ENCODE peak calls at places on chromosomes 7 and 10, in nine cellular contexts. I, Q, L, G, X, R, O, S and J are unnamed samples.

GRCh38 chr7:22943997-22944396 is 69.9 kb downstream of the HYCC1 start:
- DNase-seq in R (no peak), G (peak; percentile 76), O (no peak), I (no peak), L (peak; percentile 22), Q (no peak), S (no peak), X (no peak), J (no peak)

GRCh38 chr7:140390466-140391190 is 7.7 kb downstream of the SLC37A3 start:
- DNase-seq in Q (no peak), I (peak; percentile 67), R (no peak), L (no peak), S (no peak), G (peak; percentile 58), O (peak; percentile 63), X (no peak), J (no peak)

GRCh38 chr10:80357000-80357803 is 621 bp downstream of the DYDC2 start:
- DNase-seq in O (no peak), X (peak; percentile 73), R (no peak), Q (peak; percentile 35), G (no peak), I (no peak), S (peak; percentile 12), L (no peak), J (no peak)

GRCh38 chr10:86347856-86348255 is 18.7 kb downstream of the GRID1 start:
- DNase-seq in Q (no peak), O (no peak), G (no peak), R (no peak), L (no peak), S (no peak), I (no peak), X (no peak), J (no peak)

GRCh38 chr10:49167629-49168540 is 20.3 kb downstream of the TMEM273 start:
- DNase-seq in O (no peak), L (no peak), Q (no peak), S (no peak), G (no peak), I (no peak), X (no peak), R (no peak), J (no peak)

GRCh38 chr7:138961159-138961558 is 20.0 kb downstream of the KIAA1549 start:
- DNase-seq in I (peak; percentile 60), R (no peak), X (no peak), S (no peak), L (no peak), Q (no peak), G (no peak), O (no peak), J (no peak)

GRCh38 chr10:102775973-102776669 is 32.4 kb downstream of the WBP1L start:
- DNase-seq in G (peak; percentile 68), Q (no peak), S (peak; percentile 64), I (no peak), L (peak; percentile 97), O (no peak), R (no peak), X (no peak), J (no peak)

GRCh38 chr7:122520961-122521555 is 177.9 kb downstream of the RNF133 start:
- DNase-seq in I (no peak), O (no peak), X (no peak), R (no peak), G (no peak), S (no peak), L (no peak), Q (peak; percentile 21), J (no peak)

GRCh38 chr10:102802920-102803534 is 34.2 kb downstream of the CYP17A1 start:
- DNase-seq in O (peak; percentile 54), I (no peak), X (no peak), R (peak; percentile 16), Q (no peak), L (peak; percentile 39), S (peak; percentile 93), G (peak; percentile 90), J (peak; percentile 40)

GRCh38 chr10:73493781-73494180 is 2.0 kb downstream of the PPP3CB start:
- DNase-seq in L (no peak), O (no peak), S (peak; percentile 83), G (peak; percentile 65), R (no peak), X (no peak), I (no peak), Q (no peak), J (no peak)

GRCh38 chr10:80709879-80710278 is 172.2 kb downstream of the SH2D4B start:
- DNase-seq in R (no peak), X (no peak), Q (no peak), I (no peak), S (no peak), O (no peak), G (no peak), L (no peak), J (no peak)

GRCh38 chr7:14606101-14606500 is 296.4 kb downstream of the DGKB start:
- DNase-seq in S (peak; percentile 14), L (no peak), R (no peak), Q (no peak), O (no peak), G (peak; percentile 54), X (no peak), I (no peak), J (no peak)

GRCh38 chr10:50362547-50363125 is 111.3 kb upstream of the ASAH2 start:
- DNase-seq in X (peak; percentile 42), Q (no peak), G (no peak), L (no peak), O (peak; percentile 82), S (peak; percentile 55), R (no peak), I (peak; percentile 14), J (peak; percentile 66)

GRCh38 chr7:26397786-26398435 is 106.2 kb downstream of the SNX10 start:
- DNase-seq in Q (no peak), G (peak; percentile 4), L (peak; percentile 38), I (peak; percentile 65), R (no peak), X (no peak), O (peak; percentile 54), S (no peak), J (no peak)

GRCh38 chr10:120825878-120826383 is 25.2 kb upstream of the WDR11 start:
- DNase-seq in R (no peak), I (peak; percentile 10), G (no peak), O (no peak), L (no peak), X (no peak), S (no peak), Q (no peak), J (no peak)

GRCh38 chr7:128740996-128741395 is 1.8 kb downstream of the CALU start:
- DNase-seq in G (peak; percentile 43), L (peak; percentile 20), X (no peak), R (no peak), O (no peak), S (no peak), Q (no peak), I (peak; percentile 19), J (no peak)

GRCh38 chr7:64619705-64620104 is 46.2 kb upstream of the ZNF107 start:
- DNase-seq in L (no peak), I (no peak), S (no peak), O (peak; percentile 8), R (no peak), Q (no peak), G (no peak), X (no peak), J (no peak)

GRCh38 chr10:122464575-122464974 is 3.2 kb downstream of the HTRA1 start:
- DNase-seq in Q (no peak), I (no peak), L (no peak), O (no peak), G (no peak), S (no peak), R (no peak), X (no peak), J (no peak)

GRCh38 chr7:1673581-1674102 is 3.6 kb downstream of the ELFN1 start:
- DNase-seq in G (no peak), X (no peak), R (no peak), S (no peak), L (peak; percentile 5), Q (no peak), I (no peak), O (no peak), J (no peak)

GRCh38 chr10:22615819-22616499 is 98.4 kb downstream of the PIP4K2A start:
- DNase-seq in Q (no peak), I (peak; percentile 74), L (peak; percentile 30), O (peak; percentile 81), S (no peak), G (peak; percentile 61), X (peak; percentile 41), R (no peak), J (no peak)

GRCh38 chr10:19164461-19164860 is 115.9 kb downstream of the MALRD1 start:
- DNase-seq in X (no peak), O (no peak), I (no peak), G (no peak), S (peak; percentile 63), R (no peak), Q (no peak), L (no peak), J (peak; percentile 1)

GRCh38 chr10:6563075-6563474 is 17.0 kb downstream of the PRKCQ start:
- DNase-seq in I (no peak), O (no peak), R (peak; percentile 27), G (no peak), X (no peak), L (peak; percentile 56), Q (no peak), S (no peak), J (no peak)

GRCh38 chr10:69730251-69731156 is 71.2 kb upstream of the COL13A1 start:
- DNase-seq in S (peak; percentile 20), R (no peak), G (peak; percentile 43), I (peak; percentile 60), Q (no peak), O (no peak), X (no peak), L (peak; percentile 55), J (no peak)

GRCh38 chr7:36923185-36923584 is 198.9 kb upstream of the AOAH start:
- DNase-seq in G (no peak), Q (no peak), S (no peak), I (no peak), X (no peak), L (no peak), R (no peak), O (no peak), J (no peak)

GRCh38 chr7:51590746-51591145 is 274.1 kb upstream of the COBL start:
- DNase-seq in S (no peak), Q (no peak), O (no peak), I (no peak), L (no peak), X (no peak), R (no peak), G (no peak), J (no peak)